ENCODE peak calls at places on chromosomes 11 and 22, in ten cellular contexts. N, Z, J, F, R, K, Q, Y, A and I are unnamed samples.

GRCh38 chr11:10489444-10489785 is 34.4 kb downstream of the AMPD3 start:
- DNase-seq in N (peak; percentile 11), Z (no peak), J (no peak), F (no peak), R (no peak), K (no peak), Q (no peak), Y (no peak), A (no peak), I (no peak)

GRCh38 chr22:46462726-46463371 is 74.6 kb downstream of the CELSR1 start:
- DNase-seq in N (no peak), Z (no peak), J (no peak), F (no peak), R (no peak), K (no peak), Q (no peak), Y (no peak), A (no peak), I (no peak)

GRCh38 chr11:116946414-116946813 is 109.0 kb upstream of the APOA1 start:
- DNase-seq in N (no peak), Z (no peak), J (no peak), F (no peak), R (no peak), K (no peak), Q (no peak), Y (no peak), A (no peak), I (no peak)

GRCh38 chr11:30852645-30853044 is 266.5 kb upstream of the MPPED2 start:
- DNase-seq in N (no peak), Z (no peak), J (no peak), F (no peak), R (no peak), K (no peak), Q (no peak), Y (no peak), A (no peak), I (no peak)

GRCh38 chr11:111352935-111353695 is 26.0 kb downstream of the POU2AF1 start:
- DNase-seq in N (no peak), Z (no peak), J (no peak), F (no peak), R (no peak), K (no peak), Q (no peak), Y (no peak), A (peak; percentile 72), I (no peak)

GRCh38 chr11:64176751-64177150 is 9.2 kb upstream of the STIP1 start:
- DNase-seq in N (no peak), Z (no peak), J (no peak), F (no peak), R (no peak), K (no peak), Q (no peak), Y (no peak), A (no peak), I (no peak)

GRCh38 chr11:61732705-61733104 is 19.7 kb upstream of the MYRF start:
- DNase-seq in N (no peak), Z (no peak), J (no peak), F (peak; percentile 70), R (no peak), K (no peak), Q (peak; percentile 47), Y (no peak), A (no peak), I (no peak)

GRCh38 chr11:20032577-20033265 is 127.6 kb downstream of the DBX1 start:
- DNase-seq in N (no peak), Z (no peak), J (no peak), F (no peak), R (no peak), K (no peak), Q (no peak), Y (no peak), A (no peak), I (no peak)

DNA sequence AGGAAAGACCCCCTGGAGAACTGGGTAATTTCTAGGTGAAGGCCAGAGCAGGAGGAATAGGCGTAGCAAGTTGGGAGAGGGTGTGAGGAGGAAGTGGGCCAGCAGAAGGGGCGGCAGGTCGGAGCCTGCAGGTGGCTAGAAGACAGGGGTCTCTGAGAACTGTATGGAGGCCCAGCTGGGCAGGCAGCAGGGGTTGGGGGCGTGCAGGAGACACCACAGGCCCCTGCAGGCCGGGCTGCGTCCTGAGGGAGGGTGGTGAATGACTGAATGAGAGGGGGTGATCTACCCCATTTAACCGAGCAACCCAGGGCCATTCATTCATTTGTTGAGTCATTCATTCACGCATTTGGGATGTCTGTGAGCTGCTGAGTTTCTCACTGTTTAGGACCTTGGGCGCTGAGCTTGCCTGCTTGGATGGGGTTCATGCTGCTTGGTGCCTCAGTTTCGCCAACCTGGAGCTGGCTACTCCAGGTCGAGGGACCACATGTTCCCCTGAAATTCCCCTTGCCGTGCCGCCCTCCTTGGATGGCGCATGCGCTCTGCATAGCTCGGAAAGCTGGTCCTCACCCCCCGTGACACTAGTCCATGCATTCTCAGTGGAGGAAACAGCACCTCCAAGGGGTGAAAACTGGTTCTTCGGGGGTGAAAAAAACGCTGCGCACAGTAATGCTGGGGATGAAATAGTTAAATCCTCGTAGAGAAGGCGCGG is 15.6 kb downstream of the MPPED1 start:
- DNase-seq in N (no peak), Z (no peak), J (no peak), F (peak; percentile 47), R (no peak), K (peak; percentile 43), Q (no peak), Y (no peak), A (no peak), I (no peak)
- TF ChIP-seq CTCF in N (no peak), Z (no peak), J (no peak), F (no peak), R (no peak), K (no peak), Q (no peak), Y (no peak), A (no peak), I (no peak)

GRCh38 chr11:12088047-12088481 is 22.3 kb upstream of the MICAL2 start:
- DNase-seq in N (peak; percentile 25), Z (no peak), J (no peak), F (no peak), R (no peak), K (no peak), Q (peak; percentile 71), Y (peak; percentile 65), A (peak; percentile 36), I (no peak)
- TF ChIP-seq CTCF in N (no peak), Z (peak; percentile 5), J (no peak), F (peak; percentile 20), R (no peak), K (no peak), Q (no peak), Y (peak; percentile 38), A (no peak), I (no peak)

DNA sequence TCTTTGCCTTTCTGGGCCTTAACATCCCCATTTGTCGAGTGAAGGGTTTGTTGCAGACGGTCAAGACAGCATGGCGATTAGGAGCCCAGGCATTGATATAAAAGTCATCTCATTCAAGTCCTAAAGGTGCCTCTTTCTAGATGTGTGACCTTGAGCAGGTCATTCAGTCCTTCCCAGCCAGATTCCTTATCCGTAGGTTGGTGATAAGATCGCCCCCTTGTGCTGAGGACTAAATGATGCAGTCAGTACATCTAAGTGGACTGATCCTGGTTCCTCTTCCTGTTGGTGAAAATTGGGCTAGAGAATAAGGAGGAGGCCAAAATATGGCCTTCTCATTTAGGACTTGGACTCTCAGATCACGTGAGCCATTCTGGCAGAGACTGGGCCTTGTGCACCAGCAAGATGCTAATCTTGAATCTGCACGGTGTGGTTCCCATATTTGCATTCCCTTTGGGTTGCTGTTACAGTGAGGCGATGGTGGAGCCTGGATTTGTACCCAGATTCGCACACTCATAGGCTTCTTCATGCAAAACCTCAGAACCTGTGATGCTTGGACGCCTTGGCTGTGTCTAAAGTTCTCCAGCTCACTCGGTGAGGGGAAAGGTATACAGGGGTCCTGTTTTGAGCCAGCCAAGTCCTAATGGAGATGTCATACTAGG is 156.8 kb downstream of the MYO18B start:
- DNase-seq in N (peak; percentile 2), Z (peak; percentile 12), J (peak; percentile 14), F (no peak), R (no peak), K (no peak), Q (no peak), Y (no peak), A (no peak), I (peak; percentile 17)
- TF ChIP-seq CTCF in N (no peak), Z (peak; percentile 31), J (peak; percentile 50), F (no peak), R (no peak), K (no peak), Q (no peak), Y (no peak), A (no peak), I (no peak)

GRCh38 chr11:2857276-2857675 is 28.3 kb downstream of the CDKN1C start:
- DNase-seq in N (no peak), Z (no peak), J (no peak), F (peak; percentile 53), R (no peak), K (no peak), Q (no peak), Y (no peak), A (no peak), I (no peak)
- TF ChIP-seq CTCF in N (no peak), Z (no peak), J (no peak), F (no peak), R (no peak), K (no peak), Q (no peak), Y (no peak), A (no peak), I (no peak)

DNA sequence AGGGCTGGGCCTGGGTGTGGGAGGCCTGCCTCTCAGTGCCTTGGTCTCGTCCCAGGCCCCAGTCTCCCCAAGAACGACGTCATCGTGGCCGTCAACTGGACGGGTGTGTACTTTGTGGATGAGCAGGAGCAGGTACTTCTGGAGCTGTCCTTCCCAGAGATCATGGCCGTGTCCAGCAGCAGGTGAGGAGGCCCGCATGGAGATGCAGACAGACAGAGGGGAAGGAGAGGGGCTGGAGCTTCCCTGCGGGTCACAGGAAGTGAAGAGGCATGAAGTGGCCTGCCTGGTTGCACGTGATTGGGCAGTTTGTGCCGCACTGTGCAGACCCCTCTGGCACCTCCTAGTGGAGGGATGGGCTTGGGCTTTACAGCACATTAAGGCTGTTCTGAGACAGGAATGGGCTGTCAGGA is 70.4 kb downstream of the MYO7A start:
- DNase-seq in N (peak; percentile 64), Z (peak; percentile 58), J (peak; percentile 23), F (no peak), R (no peak), K (peak; percentile 54), Q (no peak), Y (no peak), A (peak; percentile 23), I (no peak)
- TF ChIP-seq CTCF in N (no peak), Z (peak; percentile 39), J (peak; percentile 47), F (no peak), R (no peak), K (no peak), Q (peak; percentile 11), Y (no peak), A (no peak), I (no peak)

DNA sequence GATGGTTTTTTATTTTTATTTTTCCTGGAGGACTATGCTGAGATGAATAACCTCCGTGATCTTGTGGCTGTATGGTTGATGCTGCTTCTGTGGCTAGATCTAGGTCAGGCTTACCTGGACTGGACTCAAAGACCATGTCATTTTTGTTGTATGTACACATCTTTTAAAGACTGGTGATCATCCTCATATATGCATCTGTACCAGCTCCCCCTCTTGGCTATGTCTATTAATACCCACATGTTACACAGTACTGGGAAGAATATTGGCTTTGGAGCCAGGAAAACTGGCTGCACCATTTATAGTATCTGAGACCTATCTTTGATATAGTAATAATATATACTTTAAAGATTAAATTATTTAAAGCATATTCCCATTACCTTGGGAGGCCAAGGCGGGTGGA is 18.4 kb upstream of the PITPNB start:
- DNase-seq in N (no peak), Z (no peak), J (no peak), F (no peak), R (no peak), K (no peak), Q (no peak), Y (no peak), A (no peak), I (no peak)
- TF ChIP-seq CTCF in N (no peak), Z (peak; percentile 9), J (no peak), F (no peak), R (no peak), K (no peak), Q (no peak), Y (no peak), A (no peak), I (no peak)